ENCODE peak calls at places on chromosomes 6 and 20, in seven cellular contexts. G is fibroblast of gingiva, I is AG04450, R is OCI-M1, X is DMS153, F is ELR, M is mucosa of gallbladder. P is an unnamed sample.

GRCh38 chr6:35804996-35805736 is at the start of gene LHFPL5:
- DNase-seq in G (no peak), I (no peak), R (peak), X (peak), F (peak), M (no peak), P (no peak)

GRCh38 chr6:26159417-26160273 is 72.4 kb downstream of the HFE start:
- DNase-seq in G (no peak), I (no peak), R (peak), X (no peak), F (peak), M (no peak), P (peak)

GRCh38 chr20:10632681-10633509 is 40.9 kb downstream of the JAG1 start:
- DNase-seq in G (no peak), I (no peak), R (no peak), X (no peak), F (peak), M (no peak), P (no peak)

GRCh38 chr6:23601811-23602340 is 524.1 kb upstream of the NRSN1 start:
- DNase-seq in G (no peak), I (no peak), R (no peak), X (no peak), F (no peak), M (no peak), P (no peak)

GRCh38 chr6:168658059-168658458 is 217.1 kb downstream of the SMOC2 start:
- DNase-seq in G (no peak), I (no peak), R (no peak), X (no peak), F (no peak), M (no peak), P (no peak)

GRCh38 chr6:159079367-159079766 is 34.6 kb upstream of the TAGAP start:
- DNase-seq in G (no peak), I (no peak), R (no peak), X (no peak), F (no peak), M (no peak), P (no peak)

GRCh38 chr6:159007510-159007909 is 7.5 kb upstream of the RSPH3 start:
- DNase-seq in G (no peak), I (no peak), R (no peak), X (no peak), F (no peak), M (no peak), P (no peak)

GRCh38 chr6:57261896-57262295 is 39.8 kb upstream of the RAB23 start:
- DNase-seq in G (peak), I (no peak), R (no peak), X (no peak), F (no peak), M (no peak), P (no peak)

GRCh38 chr20:49347156-49347555 is 69.3 kb upstream of the ZNFX1 start:
- DNase-seq in G (no peak), I (no peak), R (no peak), X (no peak), F (no peak), M (no peak), P (no peak)

GRCh38 chr6:90294614-90294988 is 2.0 kb downstream of the BACH2 start:
- DNase-seq in G (no peak), I (no peak), R (no peak), X (no peak), F (no peak), M (no peak), P (no peak)

GRCh38 chr6:84581494-84582259 is 182.7 kb downstream of the TBX18 start:
- DNase-seq in G (peak), I (peak), R (peak), X (no peak), F (peak), M (no peak), P (peak)

GRCh38 chr20:768426-768978 is at the start of gene SLC52A3:
- DNase-seq in G (no peak), I (no peak), R (peak), X (no peak), F (peak), M (peak), P (no peak)

GRCh38 chr6:149235130-149235561 is 82.4 kb upstream of the TAB2 start:
- DNase-seq in G (peak), I (no peak), R (peak), X (peak), F (peak), M (peak), P (peak)

P was measured in foreskin fibroblast.